ENCODE peak calls at places on chromosomes 2 and 18, in nine cellular contexts. R is left lung; H is tibial nerve; L is PC-3; X is brain microvascular endothelial cell; C is naive thymus-derived CD4-positive, alpha-beta T cell; G is GM23338; O is RWPE2; Y is CD8-positive, alpha-beta T cell. Z is an unnamed sample.
A peak's percentile ranks its signal among the peaks of the same experiment; 100 is the strongest.

GRCh38 chr2:120646994-120647393 is 88.7 kb upstream of the GLI2 start:
- DNase-seq in R (no peak), H (no peak), L (no peak), X (no peak), C (no peak), G (no peak), O (no peak), Y (no peak), Z (no peak)

GRCh38 chr2:88832256-88832991 is 141.0 kb downstream of the RPIA start:
- DNase-seq in R (no peak), H (no peak), L (no peak), X (no peak), C (no peak), G (peak; percentile 12), O (no peak), Y (no peak), Z (no peak)

GRCh38 chr18:73408434-73408833 is 540.6 kb upstream of the NETO1 start:
- DNase-seq in R (no peak), H (no peak), L (no peak), X (peak; percentile 53), C (no peak), G (peak; percentile 44), O (no peak), Y (no peak), Z (no peak)

GRCh38 chr2:218886461-218886947 is 5.9 kb downstream of the WNT10A start:
- DNase-seq in R (no peak), H (no peak), L (no peak), X (no peak), C (no peak), G (no peak), O (no peak), Y (no peak), Z (peak; percentile 67)

GRCh38 chr2:118251427-118251826 is 163.2 kb downstream of the INSIG2 start:
- DNase-seq in R (no peak), H (no peak), L (no peak), X (no peak), C (no peak), G (peak; percentile 23), O (no peak), Y (no peak), Z (no peak)

GRCh38 chr2:164252568-164253287 is 368.6 kb downstream of the GRB14 start:
- DNase-seq in R (no peak), H (no peak), L (no peak), X (no peak), C (no peak), G (no peak), O (no peak), Y (no peak), Z (no peak)

GRCh38 chr2:190804182-190804795 is 76.3 kb upstream of the GLS start:
- DNase-seq in R (no peak), H (no peak), L (peak; percentile 69), X (peak; percentile 47), C (peak; percentile 6), G (peak; percentile 57), O (no peak), Y (no peak), Z (no peak)

GRCh38 chr2:38634684-38635083 is 31.2 kb upstream of the GALM start:
- DNase-seq in R (no peak), H (no peak), L (no peak), X (no peak), C (no peak), G (no peak), O (no peak), Y (no peak), Z (no peak)

GRCh38 chr2:84815146-84815545 is 65.7 kb downstream of the TRABD2A start:
- DNase-seq in R (no peak), H (no peak), L (no peak), X (no peak), C (no peak), G (no peak), O (no peak), Y (no peak), Z (no peak)

GRCh38 chr2:96751800-96752199 is 8.9 kb upstream of the CNNM4 start:
- DNase-seq in R (no peak), H (no peak), L (peak; percentile 30), X (no peak), C (no peak), G (no peak), O (no peak), Y (no peak), Z (no peak)

GRCh38 chr2:203887680-203888079 is 20.1 kb downstream of the CTLA4 start:
- DNase-seq in R (no peak), H (no peak), L (no peak), X (no peak), C (no peak), G (no peak), O (no peak), Y (no peak), Z (no peak)

GRCh38 chr2:43240762-43241150 is 14.3 kb upstream of the ZFP36L2 start:
- DNase-seq in R (no peak), H (no peak), L (no peak), X (no peak), C (no peak), G (no peak), O (no peak), Y (no peak), Z (no peak)

GRCh38 chr2:3639015-3639630 is 18.9 kb upstream of the ALLC start:
- DNase-seq in R (no peak), H (no peak), L (no peak), X (no peak), C (no peak), G (no peak), O (peak; percentile 3), Y (no peak), Z (peak; percentile 19)
- H3K27me3 ChIP-seq in R (peaks cover 4% of the 10 kb centered on the region), H (no peaks in the 10 kb centered on the region), L (peaks cover 17% of the 10 kb centered on the region), X (no peaks in the 10 kb centered on the region), C (no peaks in the 10 kb centered on the region), G (no peaks in the 10 kb centered on the region), O (no peaks in the 10 kb centered on the region), Y (no peaks in the 10 kb centered on the region), Z (no peaks in the 10 kb centered on the region)

GRCh38 chr2:185745864-185746859 is 7.6 kb downstream of the FSIP2 start:
- DNase-seq in R (no peak), H (no peak), L (peak; percentile 92), X (no peak), C (no peak), G (no peak), O (no peak), Y (no peak), Z (no peak)
- H3K4me3 ChIP-seq in R (no peak overlapping the region), H (no peak overlapping the region), L (peak overlapping the region; percentile 57), X (no peak overlapping the region), C (no peak overlapping the region), G (no peak overlapping the region), O (no peak overlapping the region), Y (no peak overlapping the region), Z (no peak overlapping the region)

GRCh38 chr2:176096986-176097819 is 2.4 kb upstream of the HOXD12 start:
- DNase-seq in R (peak; percentile 86), H (peak; percentile 42), L (peak; percentile 80), X (peak; percentile 45), C (peak; percentile 47), G (peak; percentile 96), O (no peak), Y (peak; percentile 40), Z (peak; percentile 95)

GRCh38 chr2:176098366-176099158 is 1.0 kb upstream of the HOXD12 start:
- DNase-seq in R (peak; percentile 71), H (no peak), L (no peak), X (no peak), C (no peak), G (peak; percentile 66), O (no peak), Y (no peak), Z (peak; percentile 76)

GRCh38 chr2:176096243-176096985 is 3.2 kb upstream of the HOXD12 start:
- DNase-seq in R (no peak), H (no peak), L (peak; percentile 44), X (no peak), C (no peak), G (no peak), O (no peak), Y (no peak), Z (no peak)

GRCh38 chr2:176099159-176099736 is 347 bp upstream of the HOXD12 start:
- DNase-seq in R (no peak), H (no peak), L (no peak), X (no peak), C (no peak), G (peak; percentile 48), O (no peak), Y (no peak), Z (peak; percentile 50)

DNA sequence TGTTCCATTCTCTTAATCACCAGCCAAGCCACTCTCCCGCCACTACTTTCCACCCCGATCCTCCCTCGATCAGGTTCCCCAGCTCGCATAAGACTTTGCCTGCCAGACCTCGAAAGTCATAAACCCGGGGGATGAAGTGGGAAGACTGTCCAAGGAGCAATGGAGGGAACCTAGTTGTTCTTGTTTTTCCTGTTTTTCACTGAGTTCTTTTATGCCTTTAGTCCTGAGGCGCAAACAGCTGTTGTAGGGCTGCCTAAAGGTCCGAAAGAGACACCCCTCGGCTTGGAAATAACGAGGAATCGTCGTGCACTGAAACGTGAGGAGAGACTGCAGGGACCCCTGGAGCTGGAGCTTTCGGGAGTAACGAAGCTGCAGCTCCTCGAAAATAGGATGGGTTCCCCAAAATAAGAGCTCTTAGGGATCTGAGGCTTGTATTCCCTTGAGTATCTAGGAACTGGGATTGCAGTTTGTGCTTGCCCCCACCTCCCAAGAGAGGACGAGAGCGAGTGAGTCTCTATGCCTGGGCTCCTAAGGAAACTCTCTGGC is 1.7 kb upstream of the HOXD12 start:
- DNase-seq in R (no peak), H (no peak), L (no peak), X (no peak), C (no peak), G (no peak), O (no peak), Y (no peak), Z (no peak)
- H3K27me3 ChIP-seq in R (peaks cover 100% of the 10 kb centered on the region), H (peaks cover 8% of the 10 kb centered on the region), L (peaks cover 3% of the 10 kb centered on the region), X (peaks cover 100% of the 10 kb centered on the region), C (peaks cover 38% of the 10 kb centered on the region), G (peaks cover 94% of the 10 kb centered on the region), O (peaks cover 55% of the 10 kb centered on the region), Y (peaks cover 91% of the 10 kb centered on the region), Z (peaks cover 97% of the 10 kb centered on the region)

GRCh38 chr2:41910126-41910525 is 137.7 kb upstream of the PKDCC start:
- DNase-seq in R (no peak), H (no peak), L (peak; percentile 70), X (peak; percentile 69), C (no peak), G (no peak), O (no peak), Y (no peak), Z (no peak)

GRCh38 chr2:41907716-41908328 is 140.0 kb upstream of the PKDCC start:
- DNase-seq in R (no peak), H (no peak), L (peak; percentile 57), X (no peak), C (no peak), G (no peak), O (no peak), Y (no peak), Z (no peak)

GRCh38 chr2:41911033-41911432 is 136.8 kb upstream of the PKDCC start:
- DNase-seq in R (no peak), H (no peak), L (no peak), X (no peak), C (no peak), G (no peak), O (no peak), Y (no peak), Z (no peak)

GRCh38 chr2:41908349-41908748 is 139.5 kb upstream of the PKDCC start:
- DNase-seq in R (no peak), H (no peak), L (no peak), X (no peak), C (no peak), G (no peak), O (no peak), Y (no peak), Z (no peak)

DNA sequence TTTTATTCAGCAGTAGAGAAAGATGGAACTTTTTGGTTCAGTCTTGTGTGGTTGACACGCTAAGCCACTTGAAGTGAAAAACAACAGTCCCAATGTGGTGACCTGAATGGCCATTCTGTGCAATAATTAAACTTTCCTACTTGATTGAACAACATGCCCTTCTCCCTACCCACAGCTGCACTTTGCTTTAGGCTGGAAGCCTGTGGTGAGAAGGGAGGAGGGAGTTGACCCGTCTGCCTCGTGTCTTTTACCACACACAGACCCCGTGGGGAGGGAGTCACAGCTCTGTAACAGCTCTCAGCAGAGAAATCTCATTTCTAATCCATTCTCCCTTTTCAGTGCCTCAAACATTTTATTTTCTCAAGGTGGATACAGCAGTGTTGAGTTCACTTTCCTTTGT is 138.2 kb upstream of the PKDCC start:
- DNase-seq in R (no peak), H (no peak), L (no peak), X (no peak), C (no peak), G (no peak), O (no peak), Y (no peak), Z (no peak)
- H3K4me3 ChIP-seq in R (no peak overlapping the region), H (no peak overlapping the region), L (no peak overlapping the region), X (no peak overlapping the region), C (no peak overlapping the region), G (no peak overlapping the region), O (no peak overlapping the region), Y (no peak overlapping the region), Z (no peak overlapping the region)